ENCODE peak calls at places on chromosome 10, in nine cellular contexts. Q is IMR-90, S is transverse colon, I is sigmoid colon, D is suprapubic skin, A is upper lobe of left lung, B is stomach, M is H1, X is adrenal gland. R is an unnamed sample.

GRCh38 chr10:43024942-43025700 is 51.7 kb upstream of the RET start:
- DNase-seq in X (no peak), A (no peak), M (no peak), I (no peak), Q (no peak), S (no peak), D (no peak), B (no peak), R (peak)

GRCh38 chr10:97534746-97535367 is 36.1 kb downstream of the UBTD1 start:
- DNase-seq in A (peak), M (no peak), I (no peak), D (no peak), Q (no peak), X (no peak), S (no peak), B (no peak), R (peak)

GRCh38 chr10:34967411-34967880 is 122.7 kb downstream of the CUL2 start:
- DNase-seq in Q (peak), D (no peak), M (no peak), I (no peak), A (peak), S (no peak), B (peak), X (peak), R (no peak)

GRCh38 chr10:30186371-30186875 is 127.0 kb upstream of the JCAD start:
- DNase-seq in Q (no peak), M (no peak), D (no peak), A (no peak), I (no peak), S (peak), X (peak), B (peak), R (no peak)

GRCh38 chr10:96415896-96416554 is 57.2 kb upstream of the OPALIN start:
- DNase-seq in S (no peak), D (no peak), I (no peak), A (no peak), Q (no peak), B (no peak), X (no peak), M (no peak), R (no peak)

GRCh38 chr10:115851689-115852088 is 421.3 kb downstream of the GFRA1 start:
- DNase-seq in I (no peak), A (no peak), X (no peak), B (no peak), M (no peak), S (no peak), D (no peak), Q (no peak), R (no peak)

GRCh38 chr10:6128591-6129383 is 40.0 kb downstream of the RBM17 start:
- DNase-seq in M (no peak), A (peak), B (no peak), X (peak), D (peak), S (no peak), Q (peak), I (no peak), R (no peak)

GRCh38 chr10:131112691-131113090 is 198.8 kb downstream of the TCERG1L start:
- DNase-seq in Q (no peak), I (no peak), A (no peak), B (no peak), D (no peak), S (no peak), M (no peak), X (no peak), R (no peak)

GRCh38 chr10:8424555-8425201 is 370.2 kb downstream of the GATA3 start:
- DNase-seq in A (no peak), S (no peak), X (no peak), D (no peak), I (no peak), Q (no peak), M (no peak), B (no peak), R (no peak)

GRCh38 chr10:118799779-118800178 is 45.0 kb upstream of the CACUL1 start:
- DNase-seq in D (no peak), Q (peak), I (no peak), X (peak), M (no peak), S (no peak), A (no peak), B (no peak), R (no peak)

GRCh38 chr10:112471878-112472487 is 25.0 kb downstream of the VTI1A start:
- DNase-seq in M (no peak), B (no peak), D (no peak), A (no peak), I (no peak), X (no peak), S (no peak), Q (peak), R (no peak)

GRCh38 chr10:100535715-100536353 is at the start of gene HIF1AN:
- DNase-seq in M (peak), S (peak), D (peak), B (peak), Q (peak), I (peak), A (peak), X (peak), R (peak)
- TF ChIP-seq POLR2A in M (peak), S (peak), D (peak), B (no peak), Q (peak), I (peak), A (peak), X (peak), R (peak)

DNA sequence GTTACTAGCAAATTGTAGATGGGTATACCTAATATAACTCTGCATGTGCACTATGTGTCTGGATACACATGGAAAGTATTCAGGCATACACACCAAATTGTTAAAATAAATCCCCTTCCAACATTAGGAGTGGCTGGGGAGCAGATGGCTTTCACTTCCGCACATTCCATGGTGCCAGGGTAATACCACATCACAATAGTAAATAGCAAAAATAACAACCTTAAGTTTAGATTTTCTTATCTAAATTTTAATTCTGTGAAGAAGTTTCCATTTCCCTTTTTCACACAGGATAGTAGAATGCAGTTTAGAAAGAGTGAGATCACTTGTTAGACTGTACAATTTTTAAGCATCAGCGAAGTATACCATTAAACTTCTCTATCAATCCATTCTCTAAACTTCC is 5.8 kb upstream of the ALOX5 start:
- DNase-seq in I (no peak), M (no peak), B (no peak), A (no peak), S (no peak), Q (no peak), D (no peak), X (no peak), R (no peak)
- H3K27ac ChIP-seq in I (no peak), M (no peak), B (no peak), A (no peak), S (no peak), Q (no peak), D (no peak), X (no peak), R (peak)

DNA sequence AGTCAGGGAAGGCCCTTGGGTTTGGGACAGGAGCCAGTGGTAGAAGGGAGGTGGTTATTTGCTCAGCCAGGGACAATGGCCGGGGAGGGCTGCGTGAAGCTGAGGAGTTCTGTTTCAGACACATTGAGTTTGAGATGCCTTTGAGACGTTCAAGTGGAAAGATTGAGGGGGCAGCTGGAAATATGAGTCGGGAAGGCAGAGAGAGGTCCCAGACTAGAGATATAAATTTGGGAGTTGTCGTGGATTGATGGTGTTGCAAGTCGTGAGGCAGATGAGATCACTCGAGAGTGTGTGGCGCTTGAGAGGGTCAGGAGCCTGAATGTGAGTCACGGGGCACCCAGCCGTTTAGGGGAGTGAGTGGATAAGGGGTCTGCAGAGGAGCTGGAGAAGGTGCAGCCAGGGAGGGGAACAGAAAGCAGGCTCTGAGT is 73.3 kb downstream of the ZMIZ1 start:
- DNase-seq in A (peak), D (no peak), Q (peak), M (no peak), B (no peak), S (no peak), I (peak), X (no peak), R (no peak)
- H3K4me3 ChIP-seq in A (no peak), D (no peak), Q (no peak), M (no peak), B (no peak), S (no peak), I (no peak), X (no peak), R (no peak)

GRCh38 chr10:52855546-52856325 is 83.2 kb upstream of the MBL2 start:
- DNase-seq in B (no peak), S (no peak), M (no peak), X (no peak), Q (no peak), D (no peak), I (no peak), A (no peak), R (no peak)
- TF ChIP-seq POLR2A in B (no peak), S (no peak), M (no peak), X (no peak), Q (no peak), D (no peak), I (no peak), A (no peak), R (no peak)

GRCh38 chr10:3196971-3197353 is 24.4 kb upstream of the PITRM1 start:
- DNase-seq in Q (no peak), D (no peak), A (no peak), I (no peak), B (no peak), S (no peak), X (no peak), M (no peak), R (peak)
- H3K27ac ChIP-seq in Q (peak), D (no peak), A (peak), I (peak), B (no peak), S (peak), X (no peak), M (no peak), R (peak)